ENCODE peak calls at places on chromosomes 1 and 21, in six cellular contexts. One of them, this sample, is unnamed.

GRCh38 chr1:203402609-203403337 is 51.9 kb upstream of the FMOD start:
- DNase-seq in neuronal stem cell: no peak
- DNase-seq in IMR-90: peak; percentile 98
- DNase-seq in mesendoderm: no peak
- DNase-seq in H1: no peak
- DNase-seq in trophoblast cell: peak; percentile 46
- DNase-seq in this sample: peak; percentile 95

GRCh38 chr1:118185083-118185899 is at the start of gene SPAG17:
- DNase-seq in neuronal stem cell: peak; percentile 84
- DNase-seq in IMR-90: peak; percentile 21
- DNase-seq in mesendoderm: peak; percentile 97
- DNase-seq in H1: peak; percentile 95
- DNase-seq in trophoblast cell: peak; percentile 97
- DNase-seq in this sample: peak; percentile 62

GRCh38 chr1:39195166-39196111 is 9.1 kb upstream of the MACF1 start:
- DNase-seq in neuronal stem cell: no peak
- DNase-seq in IMR-90: peak; percentile 83
- DNase-seq in mesendoderm: no peak
- DNase-seq in H1: no peak
- DNase-seq in trophoblast cell: no peak
- DNase-seq in this sample: peak; percentile 64

GRCh38 chr1:235601087-235601486 is 48.5 kb downstream of the GNG4 start:
- DNase-seq in neuronal stem cell: no peak
- DNase-seq in IMR-90: no peak
- DNase-seq in mesendoderm: peak; percentile 41
- DNase-seq in H1: peak; percentile 68
- DNase-seq in trophoblast cell: peak; percentile 7
- DNase-seq in this sample: no peak

GRCh38 chr1:67850611-67851075 is 17.4 kb upstream of the GNG12 start:
- DNase-seq in neuronal stem cell: no peak
- DNase-seq in IMR-90: peak; percentile 92
- DNase-seq in mesendoderm: no peak
- DNase-seq in H1: no peak
- DNase-seq in trophoblast cell: peak; percentile 42
- DNase-seq in this sample: peak; percentile 92

GRCh38 chr1:72851597-72851996 is 569.3 kb upstream of the NEGR1 start:
- DNase-seq in neuronal stem cell: no peak
- DNase-seq in IMR-90: no peak
- DNase-seq in mesendoderm: peak; percentile 20
- DNase-seq in H1: no peak
- DNase-seq in trophoblast cell: no peak
- DNase-seq in this sample: no peak

GRCh38 chr1:178727014-178727895 is 2.2 kb downstream of the RALGPS2 start:
- DNase-seq in neuronal stem cell: peak; percentile 2
- DNase-seq in IMR-90: no peak
- DNase-seq in mesendoderm: peak; percentile 51
- DNase-seq in H1: no peak
- DNase-seq in trophoblast cell: peak; percentile 52
- DNase-seq in this sample: peak; percentile 16

GRCh38 chr1:245091818-245092637 is 62.8 kb upstream of the KIF26B start:
- DNase-seq in neuronal stem cell: no peak
- DNase-seq in IMR-90: peak; percentile 99
- DNase-seq in mesendoderm: peak; percentile 70
- DNase-seq in H1: peak; percentile 10
- DNase-seq in trophoblast cell: peak; percentile 85
- DNase-seq in this sample: peak; percentile 99

GRCh38 chr1:243343970-243344749 is 88.3 kb downstream of the SDCCAG8 start:
- DNase-seq in neuronal stem cell: peak; percentile 47
- DNase-seq in IMR-90: peak; percentile 40
- DNase-seq in mesendoderm: peak; percentile 49
- DNase-seq in H1: no peak
- DNase-seq in trophoblast cell: peak; percentile 92
- DNase-seq in this sample: peak; percentile 45

GRCh38 chr1:10793129-10793651 is 3.3 kb downstream of the CASZ1 start:
- DNase-seq in neuronal stem cell: no peak
- DNase-seq in IMR-90: no peak
- DNase-seq in mesendoderm: peak; percentile 43
- DNase-seq in H1: no peak
- DNase-seq in trophoblast cell: peak; percentile 21
- DNase-seq in this sample: peak; percentile 29

GRCh38 chr1:215055281-215055935 is 27.1 kb upstream of the KCNK2 start:
- DNase-seq in neuronal stem cell: no peak
- DNase-seq in IMR-90: peak; percentile 16
- DNase-seq in mesendoderm: no peak
- DNase-seq in H1: no peak
- DNase-seq in trophoblast cell: peak; percentile 5
- DNase-seq in this sample: no peak

GRCh38 chr1:2080140-2080539 is 29.9 kb downstream of the PRKCZ start:
- DNase-seq in neuronal stem cell: no peak
- DNase-seq in IMR-90: no peak
- DNase-seq in mesendoderm: no peak
- DNase-seq in H1: no peak
- DNase-seq in trophoblast cell: no peak
- DNase-seq in this sample: no peak

GRCh38 chr1:2078170-2078569 is 28.0 kb downstream of the PRKCZ start:
- DNase-seq in neuronal stem cell: no peak
- DNase-seq in IMR-90: no peak
- DNase-seq in mesendoderm: no peak
- DNase-seq in H1: no peak
- DNase-seq in trophoblast cell: no peak
- DNase-seq in this sample: no peak

GRCh38 chr1:2081326-2081885 is 31.2 kb downstream of the PRKCZ start:
- DNase-seq in neuronal stem cell: no peak
- DNase-seq in IMR-90: no peak
- DNase-seq in mesendoderm: no peak
- DNase-seq in H1: no peak
- DNase-seq in trophoblast cell: no peak
- DNase-seq in this sample: no peak

GRCh38 chr1:2080884-2081283 is 30.7 kb downstream of the PRKCZ start:
- DNase-seq in neuronal stem cell: no peak
- DNase-seq in IMR-90: no peak
- DNase-seq in mesendoderm: no peak
- DNase-seq in H1: no peak
- DNase-seq in trophoblast cell: no peak
- DNase-seq in this sample: no peak

DNA sequence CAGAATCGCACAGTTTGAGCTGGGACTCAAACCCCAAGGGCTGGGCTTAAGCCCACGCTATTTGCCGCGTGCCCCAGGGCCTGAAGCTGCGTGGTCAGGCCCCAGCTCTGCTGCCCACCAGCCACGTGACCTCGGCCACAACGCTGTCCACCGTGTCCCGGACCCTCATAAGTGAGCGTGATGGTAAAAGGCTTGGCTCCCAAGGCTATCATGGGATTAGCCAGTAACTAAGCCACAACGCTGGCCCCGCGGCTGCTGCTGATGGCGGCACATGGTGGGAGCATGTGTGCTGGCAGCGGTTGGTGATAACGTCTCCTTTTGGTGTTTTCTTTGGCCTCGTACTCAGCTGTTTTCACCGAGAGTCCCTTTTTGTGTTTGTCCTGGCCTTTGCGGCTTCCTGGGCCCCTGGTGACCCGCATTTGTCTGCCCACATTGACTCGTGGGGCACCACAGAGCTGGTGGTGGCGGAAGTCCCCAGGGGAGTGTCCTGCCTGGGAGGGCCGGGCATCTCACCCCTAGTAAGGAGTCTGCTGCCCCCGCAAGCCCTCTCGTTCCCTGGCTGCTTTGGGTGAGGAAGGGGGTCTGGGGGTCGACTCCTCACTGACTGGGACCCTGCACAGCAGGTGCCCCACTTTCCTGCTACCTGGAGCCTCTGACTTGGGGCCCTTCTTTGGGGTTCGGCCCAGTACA is 29.3 kb downstream of the PRKCZ start:
- DNase-seq in neuronal stem cell: no peak
- DNase-seq in IMR-90: no peak
- DNase-seq in mesendoderm: no peak
- DNase-seq in H1: no peak
- DNase-seq in trophoblast cell: no peak
- DNase-seq in this sample: no peak
- H2BK5ac ChIP-seq in neuronal stem cell: peak overlapping the region; percentile 69
- H2BK5ac ChIP-seq in IMR-90: no peak overlapping the region
- H2BK5ac ChIP-seq in mesendoderm: no peak overlapping the region
- H2BK5ac ChIP-seq in H1: no peak overlapping the region
- H2BK5ac ChIP-seq in trophoblast cell: no peak overlapping the region
- H2BK5ac ChIP-seq in this sample: no peak overlapping the region

DNA sequence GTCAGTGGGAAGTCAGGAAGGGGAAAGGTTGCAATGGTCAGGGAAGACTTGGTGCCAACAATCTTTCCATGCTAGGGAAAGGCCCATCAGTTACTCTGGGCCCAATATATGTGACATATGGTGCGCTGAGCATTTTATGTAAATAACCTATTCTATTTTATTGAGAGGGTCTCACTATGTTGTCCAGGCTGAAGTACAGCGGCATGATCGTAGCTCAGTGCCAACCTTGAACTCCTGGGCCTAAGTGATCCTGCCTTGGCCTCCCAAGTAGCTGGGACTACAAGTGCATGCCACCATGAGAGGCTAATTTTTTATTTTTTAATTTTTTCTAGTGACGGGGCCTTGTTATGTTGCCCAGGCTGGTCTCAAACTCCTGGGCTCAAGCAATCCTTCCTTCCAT is 6.8 kb downstream of the UQCRH start:
- DNase-seq in neuronal stem cell: no peak
- DNase-seq in IMR-90: no peak
- DNase-seq in mesendoderm: no peak
- DNase-seq in H1: no peak
- DNase-seq in trophoblast cell: no peak
- DNase-seq in this sample: no peak
- H3K36me3 ChIP-seq in neuronal stem cell: peaks cover 81% of the 10 kb centered on the region
- H3K36me3 ChIP-seq in IMR-90: peaks cover 44% of the 10 kb centered on the region
- H3K36me3 ChIP-seq in mesendoderm: peaks cover 10% of the 10 kb centered on the region
- H3K36me3 ChIP-seq in H1: peaks cover 31% of the 10 kb centered on the region
- H3K36me3 ChIP-seq in trophoblast cell: peaks cover 43% of the 10 kb centered on the region
- H3K36me3 ChIP-seq in this sample: peaks cover 46% of the 10 kb centered on the region

DNA sequence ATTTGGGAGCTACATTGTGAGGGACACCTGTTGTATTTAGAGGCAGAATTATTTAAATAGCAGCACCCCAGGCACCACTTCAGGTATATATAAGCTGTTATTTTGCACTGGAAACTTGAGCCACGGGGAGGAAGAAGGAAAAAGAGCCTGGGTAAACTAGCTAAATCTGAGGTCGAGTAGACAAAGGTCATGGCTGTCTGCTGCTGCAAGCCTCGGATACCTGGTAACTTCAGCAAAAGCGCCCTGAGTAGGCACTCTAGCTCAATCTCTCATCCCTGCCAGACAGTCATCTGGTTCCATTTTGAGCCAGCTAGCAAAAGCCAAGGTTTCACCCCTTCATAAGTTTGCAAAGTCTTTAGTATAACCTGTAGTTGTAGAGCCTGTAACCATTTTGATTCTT is 101.9 kb upstream of the ZNF644 start:
- DNase-seq in neuronal stem cell: no peak
- DNase-seq in IMR-90: no peak
- DNase-seq in mesendoderm: no peak
- DNase-seq in H1: peak; percentile 50
- DNase-seq in trophoblast cell: no peak
- DNase-seq in this sample: no peak
- H2BK5ac ChIP-seq in neuronal stem cell: no peak overlapping the region
- H2BK5ac ChIP-seq in IMR-90: no peak overlapping the region
- H2BK5ac ChIP-seq in mesendoderm: no peak overlapping the region
- H2BK5ac ChIP-seq in H1: peak overlapping the region; percentile 84
- H2BK5ac ChIP-seq in trophoblast cell: no peak overlapping the region
- H2BK5ac ChIP-seq in this sample: no peak overlapping the region

GRCh38 chr21:42845296-42845965 is 33.9 kb downstream of the WDR4 start:
- DNase-seq in neuronal stem cell: no peak
- DNase-seq in IMR-90: no peak
- DNase-seq in mesendoderm: no peak
- DNase-seq in H1: no peak
- DNase-seq in trophoblast cell: no peak
- DNase-seq in this sample: no peak

GRCh38 chr21:42848932-42849758 is 30.2 kb downstream of the WDR4 start:
- DNase-seq in neuronal stem cell: no peak
- DNase-seq in IMR-90: no peak
- DNase-seq in mesendoderm: no peak
- DNase-seq in H1: no peak
- DNase-seq in trophoblast cell: no peak
- DNase-seq in this sample: no peak

GRCh38 chr21:42847726-42848125 is 31.6 kb downstream of the WDR4 start:
- DNase-seq in neuronal stem cell: no peak
- DNase-seq in IMR-90: no peak
- DNase-seq in mesendoderm: no peak
- DNase-seq in H1: no peak
- DNase-seq in trophoblast cell: no peak
- DNase-seq in this sample: no peak

GRCh38 chr21:42846221-42846620 is 33.1 kb downstream of the WDR4 start:
- DNase-seq in neuronal stem cell: no peak
- DNase-seq in IMR-90: no peak
- DNase-seq in mesendoderm: no peak
- DNase-seq in H1: no peak
- DNase-seq in trophoblast cell: no peak
- DNase-seq in this sample: no peak

GRCh38 chr21:42847051-42847707 is 32.2 kb downstream of the WDR4 start:
- DNase-seq in neuronal stem cell: no peak
- DNase-seq in IMR-90: no peak
- DNase-seq in mesendoderm: no peak
- DNase-seq in H1: no peak
- DNase-seq in trophoblast cell: no peak
- DNase-seq in this sample: no peak
- H3K36me3 ChIP-seq in neuronal stem cell: peaks cover 85% of the 10 kb centered on the region
- H3K36me3 ChIP-seq in IMR-90: peaks cover 55% of the 10 kb centered on the region
- H3K36me3 ChIP-seq in mesendoderm: peaks cover 35% of the 10 kb centered on the region
- H3K36me3 ChIP-seq in H1: peaks cover 55% of the 10 kb centered on the region
- H3K36me3 ChIP-seq in trophoblast cell: peaks cover 66% of the 10 kb centered on the region
- H3K36me3 ChIP-seq in this sample: peaks cover 84% of the 10 kb centered on the region

This sample was measured in mesenchymal stem cell.